ENCODE peak calls at places on chromosomes 12 and 14, in nine cellular contexts. One of them, this sample, is unnamed.

GRCh38 chr12:100794441-100795192 is at the start of gene ANO4:
- DNase-seq in AG10803: peak
- DNase-seq in A549: no peak
- DNase-seq in thyroid gland: no peak
- DNase-seq in neural progenitor cell: peak
- DNase-seq in cardiac fibroblast: no peak
- DNase-seq in astrocyte of the spinal cord: peak
- DNase-seq in endodermal cell: peak
- DNase-seq in fibroblast of mammary gland: no peak
- DNase-seq in this sample: no peak

GRCh38 chr12:3164454-3165310 is 87.5 kb downstream of the TSPAN9 start:
- DNase-seq in AG10803: no peak
- DNase-seq in A549: no peak
- DNase-seq in thyroid gland: no peak
- DNase-seq in neural progenitor cell: peak
- DNase-seq in cardiac fibroblast: no peak
- DNase-seq in astrocyte of the spinal cord: no peak
- DNase-seq in endodermal cell: no peak
- DNase-seq in fibroblast of mammary gland: no peak
- DNase-seq in this sample: no peak

GRCh38 chr14:60294670-60295069 is 45.6 kb downstream of the PPM1A start:
- DNase-seq in AG10803: no peak
- DNase-seq in A549: no peak
- DNase-seq in thyroid gland: no peak
- DNase-seq in neural progenitor cell: no peak
- DNase-seq in cardiac fibroblast: peak
- DNase-seq in astrocyte of the spinal cord: no peak
- DNase-seq in endodermal cell: no peak
- DNase-seq in fibroblast of mammary gland: no peak
- DNase-seq in this sample: no peak

GRCh38 chr14:23067847-23068791 is 10.8 kb upstream of the CDH24 start:
- DNase-seq in AG10803: no peak
- DNase-seq in A549: no peak
- DNase-seq in thyroid gland: no peak
- DNase-seq in neural progenitor cell: no peak
- DNase-seq in cardiac fibroblast: no peak
- DNase-seq in astrocyte of the spinal cord: no peak
- DNase-seq in endodermal cell: peak
- DNase-seq in fibroblast of mammary gland: no peak
- DNase-seq in this sample: no peak

GRCh38 chr12:16043480-16043879 is 132.3 kb downstream of the DERA start:
- DNase-seq in AG10803: no peak
- DNase-seq in A549: no peak
- DNase-seq in thyroid gland: no peak
- DNase-seq in neural progenitor cell: no peak
- DNase-seq in cardiac fibroblast: no peak
- DNase-seq in astrocyte of the spinal cord: no peak
- DNase-seq in endodermal cell: no peak
- DNase-seq in fibroblast of mammary gland: no peak
- DNase-seq in this sample: no peak

GRCh38 chr12:5379737-5380496 is 52.0 kb upstream of the NTF3 start:
- DNase-seq in AG10803: no peak
- DNase-seq in A549: no peak
- DNase-seq in thyroid gland: no peak
- DNase-seq in neural progenitor cell: no peak
- DNase-seq in cardiac fibroblast: no peak
- DNase-seq in astrocyte of the spinal cord: peak
- DNase-seq in endodermal cell: peak
- DNase-seq in fibroblast of mammary gland: no peak
- DNase-seq in this sample: no peak

GRCh38 chr14:54676822-54677708 is 110.1 kb downstream of the SAMD4A start:
- DNase-seq in AG10803: peak
- DNase-seq in A549: peak
- DNase-seq in thyroid gland: no peak
- DNase-seq in neural progenitor cell: peak
- DNase-seq in cardiac fibroblast: peak
- DNase-seq in astrocyte of the spinal cord: peak
- DNase-seq in endodermal cell: peak
- DNase-seq in fibroblast of mammary gland: peak
- DNase-seq in this sample: peak

GRCh38 chr14:23182372-23183014 is 967 bp downstream of the SLC7A8 start:
- DNase-seq in AG10803: no peak
- DNase-seq in A549: no peak
- DNase-seq in thyroid gland: peak
- DNase-seq in neural progenitor cell: peak
- DNase-seq in cardiac fibroblast: no peak
- DNase-seq in astrocyte of the spinal cord: no peak
- DNase-seq in endodermal cell: peak
- DNase-seq in fibroblast of mammary gland: no peak
- DNase-seq in this sample: no peak

GRCh38 chr14:93115069-93115919 is 431 bp downstream of the ITPK1 start:
- DNase-seq in AG10803: peak
- DNase-seq in A549: peak
- DNase-seq in thyroid gland: peak
- DNase-seq in neural progenitor cell: peak
- DNase-seq in cardiac fibroblast: peak
- DNase-seq in astrocyte of the spinal cord: peak
- DNase-seq in endodermal cell: peak
- DNase-seq in fibroblast of mammary gland: peak
- DNase-seq in this sample: peak

GRCh38 chr14:77458249-77458950 is 507 bp downstream of the AHSA1 start:
- DNase-seq in AG10803: no peak
- DNase-seq in A549: peak
- DNase-seq in thyroid gland: peak
- DNase-seq in neural progenitor cell: peak
- DNase-seq in cardiac fibroblast: peak
- DNase-seq in astrocyte of the spinal cord: peak
- DNase-seq in endodermal cell: peak
- DNase-seq in fibroblast of mammary gland: peak
- DNase-seq in this sample: no peak

GRCh38 chr12:8589679-8590078 is 23.0 kb downstream of the AICDA start:
- DNase-seq in AG10803: no peak
- DNase-seq in A549: no peak
- DNase-seq in thyroid gland: no peak
- DNase-seq in neural progenitor cell: no peak
- DNase-seq in cardiac fibroblast: no peak
- DNase-seq in astrocyte of the spinal cord: no peak
- DNase-seq in endodermal cell: peak
- DNase-seq in fibroblast of mammary gland: no peak
- DNase-seq in this sample: no peak

GRCh38 chr14:94885481-94886155 is 115.7 kb upstream of the GSC start:
- DNase-seq in AG10803: no peak
- DNase-seq in A549: no peak
- DNase-seq in thyroid gland: no peak
- DNase-seq in neural progenitor cell: no peak
- DNase-seq in cardiac fibroblast: no peak
- DNase-seq in astrocyte of the spinal cord: no peak
- DNase-seq in endodermal cell: no peak
- DNase-seq in fibroblast of mammary gland: no peak
- DNase-seq in this sample: no peak

GRCh38 chr12:788288-788687 is 35.9 kb downstream of the WNK1 start:
- DNase-seq in AG10803: no peak
- DNase-seq in A549: no peak
- DNase-seq in thyroid gland: no peak
- DNase-seq in neural progenitor cell: no peak
- DNase-seq in cardiac fibroblast: no peak
- DNase-seq in astrocyte of the spinal cord: no peak
- DNase-seq in endodermal cell: no peak
- DNase-seq in fibroblast of mammary gland: no peak
- DNase-seq in this sample: no peak

GRCh38 chr12:14876833-14877232 is 8.8 kb downstream of the MGP start:
- DNase-seq in AG10803: no peak
- DNase-seq in A549: no peak
- DNase-seq in thyroid gland: no peak
- DNase-seq in neural progenitor cell: no peak
- DNase-seq in cardiac fibroblast: no peak
- DNase-seq in astrocyte of the spinal cord: no peak
- DNase-seq in endodermal cell: no peak
- DNase-seq in fibroblast of mammary gland: no peak
- DNase-seq in this sample: no peak

GRCh38 chr12:14880890-14881453 is 4.7 kb downstream of the MGP start:
- DNase-seq in AG10803: no peak
- DNase-seq in A549: no peak
- DNase-seq in thyroid gland: no peak
- DNase-seq in neural progenitor cell: no peak
- DNase-seq in cardiac fibroblast: no peak
- DNase-seq in astrocyte of the spinal cord: no peak
- DNase-seq in endodermal cell: no peak
- DNase-seq in fibroblast of mammary gland: no peak
- DNase-seq in this sample: no peak

GRCh38 chr12:14883663-14884062 is 2.0 kb downstream of the MGP start:
- DNase-seq in AG10803: no peak
- DNase-seq in A549: no peak
- DNase-seq in thyroid gland: no peak
- DNase-seq in neural progenitor cell: no peak
- DNase-seq in cardiac fibroblast: no peak
- DNase-seq in astrocyte of the spinal cord: no peak
- DNase-seq in endodermal cell: no peak
- DNase-seq in fibroblast of mammary gland: peak
- DNase-seq in this sample: no peak

GRCh38 chr12:14874882-14875281 is 10.8 kb downstream of the MGP start:
- DNase-seq in AG10803: peak
- DNase-seq in A549: no peak
- DNase-seq in thyroid gland: no peak
- DNase-seq in neural progenitor cell: no peak
- DNase-seq in cardiac fibroblast: peak
- DNase-seq in astrocyte of the spinal cord: no peak
- DNase-seq in endodermal cell: no peak
- DNase-seq in fibroblast of mammary gland: peak
- DNase-seq in this sample: no peak

GRCh38 chr12:14879222-14879933 is 6.3 kb downstream of the MGP start:
- DNase-seq in AG10803: no peak
- DNase-seq in A549: no peak
- DNase-seq in thyroid gland: no peak
- DNase-seq in neural progenitor cell: no peak
- DNase-seq in cardiac fibroblast: no peak
- DNase-seq in astrocyte of the spinal cord: no peak
- DNase-seq in endodermal cell: no peak
- DNase-seq in fibroblast of mammary gland: no peak
- DNase-seq in this sample: no peak
- H3K4me3 ChIP-seq in AG10803: no peak
- H3K4me3 ChIP-seq in A549: no peak
- H3K4me3 ChIP-seq in thyroid gland: no peak
- H3K4me3 ChIP-seq in neural progenitor cell: no peak
- H3K4me3 ChIP-seq in cardiac fibroblast: no peak
- H3K4me3 ChIP-seq in astrocyte of the spinal cord: no peak
- H3K4me3 ChIP-seq in endodermal cell: no peak
- H3K4me3 ChIP-seq in fibroblast of mammary gland: no peak
- H3K4me3 ChIP-seq in this sample: no peak

GRCh38 chr14:29754134-29754533 is 173.5 kb downstream of the PRKD1 start:
- DNase-seq in AG10803: no peak
- DNase-seq in A549: no peak
- DNase-seq in thyroid gland: no peak
- DNase-seq in neural progenitor cell: no peak
- DNase-seq in cardiac fibroblast: no peak
- DNase-seq in astrocyte of the spinal cord: no peak
- DNase-seq in endodermal cell: no peak
- DNase-seq in fibroblast of mammary gland: no peak
- DNase-seq in this sample: no peak

GRCh38 chr14:29755311-29756052 is 172.2 kb downstream of the PRKD1 start:
- DNase-seq in AG10803: no peak
- DNase-seq in A549: no peak
- DNase-seq in thyroid gland: no peak
- DNase-seq in neural progenitor cell: no peak
- DNase-seq in cardiac fibroblast: peak
- DNase-seq in astrocyte of the spinal cord: no peak
- DNase-seq in endodermal cell: no peak
- DNase-seq in fibroblast of mammary gland: no peak
- DNase-seq in this sample: no peak

GRCh38 chr14:29759521-29760340 is 167.9 kb downstream of the PRKD1 start:
- DNase-seq in AG10803: peak
- DNase-seq in A549: no peak
- DNase-seq in thyroid gland: no peak
- DNase-seq in neural progenitor cell: no peak
- DNase-seq in cardiac fibroblast: peak
- DNase-seq in astrocyte of the spinal cord: no peak
- DNase-seq in endodermal cell: no peak
- DNase-seq in fibroblast of mammary gland: no peak
- DNase-seq in this sample: no peak

GRCh38 chr14:29757711-29758233 is 169.9 kb downstream of the PRKD1 start:
- DNase-seq in AG10803: no peak
- DNase-seq in A549: no peak
- DNase-seq in thyroid gland: no peak
- DNase-seq in neural progenitor cell: no peak
- DNase-seq in cardiac fibroblast: no peak
- DNase-seq in astrocyte of the spinal cord: no peak
- DNase-seq in endodermal cell: no peak
- DNase-seq in fibroblast of mammary gland: no peak
- DNase-seq in this sample: no peak

DNA sequence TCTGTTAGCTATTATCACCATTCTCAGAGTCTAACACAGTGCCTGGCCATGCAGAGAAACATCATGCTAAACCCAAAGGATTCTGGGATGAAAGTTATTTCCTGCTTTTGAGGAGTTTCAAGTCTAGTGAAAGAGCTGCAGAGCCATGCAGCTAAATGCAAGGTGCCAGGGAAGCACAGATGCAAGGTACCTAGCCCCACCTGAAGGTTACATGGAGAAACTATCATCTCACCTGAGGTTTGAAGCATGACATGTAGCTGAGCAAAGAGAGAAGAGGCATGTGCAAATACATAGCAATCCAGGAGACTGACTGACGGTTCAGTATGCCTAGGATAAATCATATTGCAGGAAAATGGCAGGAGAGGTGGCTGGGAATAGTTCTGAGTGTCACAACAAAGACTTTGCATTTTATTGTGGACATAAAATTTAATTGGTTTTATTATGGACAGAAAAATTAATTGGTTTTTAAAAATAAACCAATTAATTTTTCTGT is 170.4 kb downstream of the PRKD1 start:
- DNase-seq in AG10803: no peak
- DNase-seq in A549: no peak
- DNase-seq in thyroid gland: no peak
- DNase-seq in neural progenitor cell: no peak
- DNase-seq in cardiac fibroblast: no peak
- DNase-seq in astrocyte of the spinal cord: no peak
- DNase-seq in endodermal cell: no peak
- DNase-seq in fibroblast of mammary gland: no peak
- DNase-seq in this sample: no peak
- TF ChIP-seq CTCF in AG10803: no peak
- TF ChIP-seq CTCF in A549: no peak
- TF ChIP-seq CTCF in thyroid gland: no peak
- TF ChIP-seq CTCF in neural progenitor cell: no peak
- TF ChIP-seq CTCF in cardiac fibroblast: no peak
- TF ChIP-seq CTCF in astrocyte of the spinal cord: no peak
- TF ChIP-seq CTCF in endodermal cell: peak
- TF ChIP-seq CTCF in fibroblast of mammary gland: no peak
- TF ChIP-seq CTCF in this sample: no peak

GRCh38 chr12:12720052-12720451 is 2.9 kb downstream of the CDKN1B start:
- DNase-seq in AG10803: no peak
- DNase-seq in A549: peak
- DNase-seq in thyroid gland: no peak
- DNase-seq in neural progenitor cell: no peak
- DNase-seq in cardiac fibroblast: peak
- DNase-seq in astrocyte of the spinal cord: peak
- DNase-seq in endodermal cell: no peak
- DNase-seq in fibroblast of mammary gland: no peak
- DNase-seq in this sample: no peak
- H3K4me3 ChIP-seq in AG10803: peak
- H3K4me3 ChIP-seq in A549: peak
- H3K4me3 ChIP-seq in thyroid gland: no peak
- H3K4me3 ChIP-seq in neural progenitor cell: peak
- H3K4me3 ChIP-seq in cardiac fibroblast: peak
- H3K4me3 ChIP-seq in astrocyte of the spinal cord: peak
- H3K4me3 ChIP-seq in endodermal cell: peak
- H3K4me3 ChIP-seq in fibroblast of mammary gland: peak
- H3K4me3 ChIP-seq in this sample: peak

GRCh38 chr12:19994970-19995369 is 373.4 kb upstream of the PDE3A start:
- DNase-seq in AG10803: no peak
- DNase-seq in A549: no peak
- DNase-seq in thyroid gland: no peak
- DNase-seq in neural progenitor cell: no peak
- DNase-seq in cardiac fibroblast: peak
- DNase-seq in astrocyte of the spinal cord: peak
- DNase-seq in endodermal cell: no peak
- DNase-seq in fibroblast of mammary gland: peak
- DNase-seq in this sample: no peak
- TF ChIP-seq CTCF in AG10803: peak
- TF ChIP-seq CTCF in A549: peak
- TF ChIP-seq CTCF in thyroid gland: no peak
- TF ChIP-seq CTCF in neural progenitor cell: peak
- TF ChIP-seq CTCF in cardiac fibroblast: peak
- TF ChIP-seq CTCF in astrocyte of the spinal cord: no peak
- TF ChIP-seq CTCF in endodermal cell: peak
- TF ChIP-seq CTCF in fibroblast of mammary gland: peak
- TF ChIP-seq CTCF in this sample: peak